ENCODE peak calls at places on chromosomes 6 and 20, in five cellular contexts. One of them, this sample, is unnamed.

GRCh38 chr6:157813757-157814455 is 9.1 kb upstream of the SNX9 start:
- DNase-seq in HFFc6: peak
- DNase-seq in A172: peak
- DNase-seq in stimulated activated CD4-positive, alpha-beta T cell treated with anti-CD3 and anti-CD28 coated beads, Interleukin-4, amount 100 ng/mL, for 1 hour: no peak
- DNase-seq in hepatocyte: no peak
- DNase-seq in this sample: no peak

GRCh38 chr6:169959129-169960002 is 207.9 kb downstream of the ERMARD start:
- DNase-seq in hepatocyte: no peak
- DNase-seq in stimulated activated CD4-positive, alpha-beta T cell treated with anti-CD3 and anti-CD28 coated beads, Interleukin-4, amount 100 ng/mL, for 1 hour: peak
- DNase-seq in HFFc6: no peak
- DNase-seq in A172: no peak
- DNase-seq in this sample: peak

GRCh38 chr6:126419901-126420300 is 80.0 kb downstream of the CENPW start:
- DNase-seq in HFFc6: no peak
- DNase-seq in stimulated activated CD4-positive, alpha-beta T cell treated with anti-CD3 and anti-CD28 coated beads, Interleukin-4, amount 100 ng/mL, for 1 hour: no peak
- DNase-seq in A172: no peak
- DNase-seq in hepatocyte: no peak
- DNase-seq in this sample: no peak

GRCh38 chr6:125285936-125286335 is 15.8 kb downstream of the HDDC2 start:
- DNase-seq in A172: no peak
- DNase-seq in HFFc6: peak
- DNase-seq in hepatocyte: no peak
- DNase-seq in stimulated activated CD4-positive, alpha-beta T cell treated with anti-CD3 and anti-CD28 coated beads, Interleukin-4, amount 100 ng/mL, for 1 hour: no peak
- DNase-seq in this sample: no peak

GRCh38 chr6:36633915-36634314 is 39.8 kb downstream of the SRSF3 start:
- DNase-seq in HFFc6: peak
- DNase-seq in A172: no peak
- DNase-seq in hepatocyte: peak
- DNase-seq in stimulated activated CD4-positive, alpha-beta T cell treated with anti-CD3 and anti-CD28 coated beads, Interleukin-4, amount 100 ng/mL, for 1 hour: no peak
- DNase-seq in this sample: peak

GRCh38 chr6:106163966-106164877 is 78.1 kb downstream of the PRDM1 start:
- DNase-seq in HFFc6: peak
- DNase-seq in hepatocyte: peak
- DNase-seq in stimulated activated CD4-positive, alpha-beta T cell treated with anti-CD3 and anti-CD28 coated beads, Interleukin-4, amount 100 ng/mL, for 1 hour: peak
- DNase-seq in A172: no peak
- DNase-seq in this sample: no peak

GRCh38 chr6:12458558-12458957 is 168.4 kb downstream of the EDN1 start:
- DNase-seq in HFFc6: no peak
- DNase-seq in A172: no peak
- DNase-seq in stimulated activated CD4-positive, alpha-beta T cell treated with anti-CD3 and anti-CD28 coated beads, Interleukin-4, amount 100 ng/mL, for 1 hour: no peak
- DNase-seq in hepatocyte: no peak
- DNase-seq in this sample: no peak

GRCh38 chr6:140909156-140909555 is 1223.6 kb upstream of the GJE1 start:
- DNase-seq in A172: no peak
- DNase-seq in stimulated activated CD4-positive, alpha-beta T cell treated with anti-CD3 and anti-CD28 coated beads, Interleukin-4, amount 100 ng/mL, for 1 hour: no peak
- DNase-seq in HFFc6: peak
- DNase-seq in hepatocyte: no peak
- DNase-seq in this sample: no peak

GRCh38 chr6:52361945-52362442 is at the start of gene PAQR8:
- DNase-seq in hepatocyte: peak
- DNase-seq in stimulated activated CD4-positive, alpha-beta T cell treated with anti-CD3 and anti-CD28 coated beads, Interleukin-4, amount 100 ng/mL, for 1 hour: peak
- DNase-seq in A172: peak
- DNase-seq in HFFc6: peak
- DNase-seq in this sample: peak

GRCh38 chr6:35183935-35184334 is 29.8 kb upstream of the SCUBE3 start:
- DNase-seq in A172: no peak
- DNase-seq in hepatocyte: no peak
- DNase-seq in stimulated activated CD4-positive, alpha-beta T cell treated with anti-CD3 and anti-CD28 coated beads, Interleukin-4, amount 100 ng/mL, for 1 hour: no peak
- DNase-seq in HFFc6: no peak
- DNase-seq in this sample: no peak

GRCh38 chr6:161901740-161902426 is 628.0 kb upstream of the AGPAT4 start:
- DNase-seq in HFFc6: no peak
- DNase-seq in A172: peak
- DNase-seq in hepatocyte: no peak
- DNase-seq in stimulated activated CD4-positive, alpha-beta T cell treated with anti-CD3 and anti-CD28 coated beads, Interleukin-4, amount 100 ng/mL, for 1 hour: no peak
- DNase-seq in this sample: no peak

GRCh38 chr6:132587462-132587861 is 2.1 kb downstream of the TAAR5 start:
- DNase-seq in hepatocyte: no peak
- DNase-seq in A172: no peak
- DNase-seq in stimulated activated CD4-positive, alpha-beta T cell treated with anti-CD3 and anti-CD28 coated beads, Interleukin-4, amount 100 ng/mL, for 1 hour: no peak
- DNase-seq in HFFc6: no peak
- DNase-seq in this sample: no peak

GRCh38 chr20:33650753-33651561 is 11.2 kb upstream of the C20orf144 start:
- DNase-seq in HFFc6: no peak
- DNase-seq in A172: no peak
- DNase-seq in stimulated activated CD4-positive, alpha-beta T cell treated with anti-CD3 and anti-CD28 coated beads, Interleukin-4, amount 100 ng/mL, for 1 hour: no peak
- DNase-seq in hepatocyte: peak
- DNase-seq in this sample: peak

GRCh38 chr20:38286586-38287502 is 17.1 kb upstream of the BPI start:
- DNase-seq in stimulated activated CD4-positive, alpha-beta T cell treated with anti-CD3 and anti-CD28 coated beads, Interleukin-4, amount 100 ng/mL, for 1 hour: no peak
- DNase-seq in hepatocyte: no peak
- DNase-seq in HFFc6: no peak
- DNase-seq in A172: peak
- DNase-seq in this sample: no peak

GRCh38 chr20:2246081-2246491 is 49.7 kb upstream of the TGM3 start:
- DNase-seq in A172: no peak
- DNase-seq in hepatocyte: no peak
- DNase-seq in stimulated activated CD4-positive, alpha-beta T cell treated with anti-CD3 and anti-CD28 coated beads, Interleukin-4, amount 100 ng/mL, for 1 hour: no peak
- DNase-seq in HFFc6: no peak
- DNase-seq in this sample: no peak

GRCh38 chr20:25989196-25989595 is 292.5 kb upstream of the ZNF337 start:
- DNase-seq in hepatocyte: no peak
- DNase-seq in stimulated activated CD4-positive, alpha-beta T cell treated with anti-CD3 and anti-CD28 coated beads, Interleukin-4, amount 100 ng/mL, for 1 hour: no peak
- DNase-seq in HFFc6: no peak
- DNase-seq in A172: no peak
- DNase-seq in this sample: no peak

GRCh38 chr6:99993146-99993532 is 884 bp downstream of the MCHR2 start:
- DNase-seq in stimulated activated CD4-positive, alpha-beta T cell treated with anti-CD3 and anti-CD28 coated beads, Interleukin-4, amount 100 ng/mL, for 1 hour: no peak
- DNase-seq in A172: no peak
- DNase-seq in hepatocyte: no peak
- DNase-seq in HFFc6: no peak
- DNase-seq in this sample: no peak

GRCh38 chr6:10951675-10952282 is 64.9 kb downstream of the SYCP2L start:
- DNase-seq in A172: peak
- DNase-seq in HFFc6: peak
- DNase-seq in hepatocyte: peak
- DNase-seq in stimulated activated CD4-positive, alpha-beta T cell treated with anti-CD3 and anti-CD28 coated beads, Interleukin-4, amount 100 ng/mL, for 1 hour: no peak
- DNase-seq in this sample: peak

GRCh38 chr6:19811397-19812079 is 25.6 kb upstream of the ID4 start:
- DNase-seq in stimulated activated CD4-positive, alpha-beta T cell treated with anti-CD3 and anti-CD28 coated beads, Interleukin-4, amount 100 ng/mL, for 1 hour: no peak
- DNase-seq in hepatocyte: peak
- DNase-seq in HFFc6: no peak
- DNase-seq in A172: no peak
- DNase-seq in this sample: no peak

GRCh38 chr6:43509142-43509983 is 783 bp downstream of the LRRC73 start:
- DNase-seq in hepatocyte: no peak
- DNase-seq in stimulated activated CD4-positive, alpha-beta T cell treated with anti-CD3 and anti-CD28 coated beads, Interleukin-4, amount 100 ng/mL, for 1 hour: no peak
- DNase-seq in A172: no peak
- DNase-seq in HFFc6: no peak
- DNase-seq in this sample: no peak

GRCh38 chr6:35719830-35720733 is 16.8 kb upstream of the ARMC12 start:
- DNase-seq in HFFc6: no peak
- DNase-seq in stimulated activated CD4-positive, alpha-beta T cell treated with anti-CD3 and anti-CD28 coated beads, Interleukin-4, amount 100 ng/mL, for 1 hour: peak
- DNase-seq in hepatocyte: peak
- DNase-seq in A172: no peak
- DNase-seq in this sample: no peak